ENCODE peak calls at places on chromosomes 13 and 19, in four cellular contexts. One of them, this sample, is unnamed.

GRCh38 chr13:59269476-59269875 is 894.3 kb downstream of the DIAPH3 start:
- DNase-seq in GM23338: peak; percentile 11
- DNase-seq in K562: no peak
- DNase-seq in HCT116: no peak
- DNase-seq in this sample: peak; percentile 37

GRCh38 chr19:1251233-1251502 is 2.8 kb downstream of the MIDN start:
- DNase-seq in GM23338: no peak
- DNase-seq in K562: no peak
- DNase-seq in HCT116: no peak
- DNase-seq in this sample: no peak

GRCh38 chr13:101512650-101513049 is 60.2 kb downstream of the ITGBL1 start:
- DNase-seq in GM23338: no peak
- DNase-seq in K562: no peak
- DNase-seq in HCT116: no peak
- DNase-seq in this sample: no peak

GRCh38 chr19:2330632-2331284 is 2.3 kb downstream of the SPPL2B start:
- DNase-seq in GM23338: no peak
- DNase-seq in K562: no peak
- DNase-seq in HCT116: no peak
- DNase-seq in this sample: no peak

GRCh38 chr19:8596168-8596567 is 14.3 kb downstream of the ADAMTS10 start:
- DNase-seq in GM23338: no peak
- DNase-seq in K562: no peak
- DNase-seq in HCT116: no peak
- DNase-seq in this sample: no peak

GRCh38 chr19:45643024-45643926 is 4.1 kb upstream of the EML2 start:
- DNase-seq in GM23338: peak; percentile 92
- DNase-seq in K562: peak; percentile 69
- DNase-seq in HCT116: peak; percentile 71
- DNase-seq in this sample: no peak

GRCh38 chr19:45439190-45439568 is 15.5 kb upstream of the ERCC1 start:
- DNase-seq in GM23338: no peak
- DNase-seq in K562: no peak
- DNase-seq in HCT116: no peak
- DNase-seq in this sample: no peak

GRCh38 chr13:73385848-73386247 is 327.0 kb downstream of the KLF5 start:
- DNase-seq in GM23338: no peak
- DNase-seq in K562: no peak
- DNase-seq in HCT116: no peak
- DNase-seq in this sample: no peak

GRCh38 chr19:6528544-6529121 is 2.2 kb upstream of the TNFSF9 start:
- DNase-seq in GM23338: peak; percentile 53
- DNase-seq in K562: no peak
- DNase-seq in HCT116: no peak
- DNase-seq in this sample: no peak

GRCh38 chr13:97548736-97549135 is 114.8 kb downstream of the RAP2A start:
- DNase-seq in GM23338: no peak
- DNase-seq in K562: no peak
- DNase-seq in HCT116: no peak
- DNase-seq in this sample: no peak
- TF ChIP-seq POLR2AphosphoS5 in GM23338: no peak
- TF ChIP-seq POLR2AphosphoS5 in K562: no peak
- TF ChIP-seq POLR2AphosphoS5 in HCT116: no peak
- TF ChIP-seq POLR2AphosphoS5 in this sample: no peak

DNA sequence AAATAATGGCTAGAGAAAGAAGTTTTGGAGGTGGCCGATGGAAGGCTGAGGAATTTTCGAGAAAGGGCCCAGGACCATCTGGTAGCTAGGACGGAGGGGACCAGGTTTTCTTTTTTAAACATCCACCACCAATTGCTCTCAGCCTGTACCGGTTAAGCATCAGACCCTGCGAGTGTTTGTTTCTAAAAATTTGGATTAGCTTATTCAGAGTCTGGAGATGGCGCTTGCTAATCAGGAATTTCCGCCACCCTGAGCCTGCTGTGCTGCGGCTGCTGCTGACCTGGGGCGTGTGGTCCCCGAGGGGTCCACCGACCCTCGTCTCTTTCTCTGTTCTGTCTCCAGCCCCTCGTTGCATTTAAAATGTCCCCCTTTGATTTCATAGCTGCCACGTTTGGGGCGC is 2.0 kb downstream of the UHRF1 start:
- DNase-seq in GM23338: no peak
- DNase-seq in K562: no peak
- DNase-seq in HCT116: no peak
- DNase-seq in this sample: no peak
- H3K27ac ChIP-seq in GM23338: no peak overlapping the region
- H3K27ac ChIP-seq in K562: peak overlapping the region; percentile 87
- H3K27ac ChIP-seq in HCT116: peak overlapping the region; percentile 98
- H3K27ac ChIP-seq in this sample: peak overlapping the region; percentile 30

GRCh38 chr19:47020992-47021496 is 1.4 kb downstream of the NPAS1 start:
- DNase-seq in GM23338: peak; percentile 69
- DNase-seq in K562: peak; percentile 73
- DNase-seq in HCT116: no peak
- DNase-seq in this sample: no peak
- TF ChIP-seq EZH2 in GM23338: peak; percentile 39
- TF ChIP-seq EZH2 in K562: no peak
- TF ChIP-seq EZH2 in HCT116: no peak
- TF ChIP-seq EZH2 in this sample: no peak

GRCh38 chr13:37492741-37493514 is 105.6 kb downstream of the POSTN start:
- DNase-seq in GM23338: no peak
- DNase-seq in K562: no peak
- DNase-seq in HCT116: no peak
- DNase-seq in this sample: no peak
- TF ChIP-seq POLR2AphosphoS5 in GM23338: no peak
- TF ChIP-seq POLR2AphosphoS5 in K562: no peak
- TF ChIP-seq POLR2AphosphoS5 in HCT116: no peak
- TF ChIP-seq POLR2AphosphoS5 in this sample: no peak